ENCODE peak calls at places on chromosome 3, in seven cellular contexts. E is mesendoderm; K is GM10248; W is activated CD4-positive, alpha-beta T cell treated with anti-CD3 and anti-CD28 coated beads for 1 hour; D is NCI-H146; B is Ammon's horn; Q is M059J. H is an unnamed sample.

GRCh38 chr3:30259730-30260129 is 346.7 kb upstream of the TGFBR2 start:
- DNase-seq in W (no peak), Q (no peak), E (peak), D (peak), K (no peak), B (no peak), H (no peak)

GRCh38 chr3:52190294-52190841 is 7.6 kb upstream of the ALAS1 start:
- DNase-seq in B (peak), D (no peak), E (no peak), K (no peak), W (no peak), Q (peak), H (no peak)

GRCh38 chr3:29153811-29154210 is 127.1 kb upstream of the RBMS3 start:
- DNase-seq in K (no peak), B (no peak), W (no peak), Q (no peak), D (no peak), E (no peak), H (no peak)

GRCh38 chr3:63976166-63976861 is 47.0 kb downstream of the PSMD6 start:
- DNase-seq in E (no peak), B (no peak), W (no peak), D (no peak), K (no peak), Q (peak), H (no peak)

GRCh38 chr3:132180337-132180791 is 136.8 kb upstream of the ACP3 start:
- DNase-seq in B (peak), E (peak), K (peak), D (peak), Q (peak), W (no peak), H (peak)

GRCh38 chr3:39191103-39191502 is 1.3 kb downstream of the XIRP1 start:
- DNase-seq in K (no peak), D (no peak), Q (peak), B (no peak), W (no peak), E (peak), H (no peak)

GRCh38 chr3:71658131-71658530 is 67.1 kb downstream of the EIF4E3 start:
- DNase-seq in D (peak), W (no peak), K (no peak), Q (peak), B (peak), E (no peak), H (no peak)

GRCh38 chr3:112640864-112641751 is at the start of gene CCDC80:
- DNase-seq in Q (peak), E (peak), W (no peak), D (no peak), B (no peak), K (no peak), H (no peak)

GRCh38 chr3:97720417-97720816 is 44.1 kb upstream of the ARL6 start:
- DNase-seq in E (no peak), Q (no peak), K (no peak), B (no peak), D (peak), W (no peak), H (no peak)

GRCh38 chr3:880371-880770 is 212.5 kb upstream of the CNTN6 start:
- DNase-seq in Q (no peak), W (no peak), E (peak), K (no peak), B (no peak), D (no peak), H (no peak)

GRCh38 chr3:24042174-24042878 is 97.2 kb downstream of the NR1D2 start:
- DNase-seq in E (no peak), Q (no peak), W (no peak), D (no peak), B (peak), K (no peak), H (no peak)

GRCh38 chr3:12648384-12648959 is 15.4 kb downstream of the RAF1 start:
- DNase-seq in W (no peak), E (no peak), Q (no peak), K (peak), B (no peak), D (no peak), H (no peak)

GRCh38 chr3:129596194-129597086 is 10.0 kb downstream of the PLXND1 start:
- DNase-seq in K (no peak), B (peak), W (no peak), E (peak), D (peak), Q (peak), H (no peak)

GRCh38 chr3:4387224-4388204 is 79.6 kb downstream of the SUMF1 start:
- DNase-seq in D (no peak), K (no peak), B (no peak), W (no peak), E (no peak), Q (no peak), H (no peak)

GRCh38 chr3:31288641-31289100 is 244.1 kb upstream of the STT3B start:
- DNase-seq in K (no peak), D (no peak), W (no peak), B (peak), Q (peak), E (peak), H (no peak)

GRCh38 chr3:28575100-28575747 is 226.6 kb upstream of the AZI2 start:
- DNase-seq in W (no peak), D (peak), E (peak), B (peak), K (no peak), Q (peak), H (no peak)

GRCh38 chr3:59783468-59783988 is 733.7 kb upstream of the CFAP20DC start:
- DNase-seq in W (no peak), D (no peak), E (no peak), Q (peak), B (no peak), K (no peak), H (no peak)